ENCODE peak calls at places on chromosomes 2 and 18, in seven cellular contexts. D is A549; H is nucleus accumbens; S is frontal cortex; P is nephron progenitor cell; R is EL; U is effector CD4-positive, alpha-beta T cell. L is an unnamed sample.

GRCh38 chr2:217331577-217332139 is 471.8 kb upstream of the TNP1 start:
- DNase-seq in P (peak; percentile 10), D (peak; percentile 19), S (no peak), R (peak; percentile 94), H (no peak), U (no peak), L (no peak)

GRCh38 chr2:229096667-229097066 is 174.4 kb downstream of the PID1 start:
- DNase-seq in U (no peak), H (no peak), P (no peak), R (peak; percentile 6), S (no peak), D (no peak), L (peak; percentile 7)

GRCh38 chr2:43340945-43341356 is 114.5 kb upstream of the ZFP36L2 start:
- DNase-seq in S (no peak), H (no peak), U (no peak), P (no peak), D (peak; percentile 10), R (peak; percentile 72), L (no peak)

GRCh38 chr2:160463245-160463644 is 30.4 kb downstream of the RBMS1 start:
- DNase-seq in R (no peak), S (no peak), U (no peak), P (no peak), D (no peak), H (no peak), L (no peak)

GRCh38 chr18:58937204-58937603 is 72.5 kb downstream of the ZNF532 start:
- DNase-seq in S (no peak), R (peak; percentile 53), H (no peak), U (no peak), D (no peak), P (no peak), L (no peak)

GRCh38 chr2:68471385-68471784 is 4.0 kb downstream of the APLF start:
- DNase-seq in U (no peak), H (no peak), D (no peak), P (no peak), R (no peak), S (no peak), L (no peak)

GRCh38 chr2:234970467-234970866 is 18.6 kb downstream of the SH3BP4 start:
- DNase-seq in P (no peak), U (no peak), R (peak; percentile 95), S (no peak), D (no peak), H (no peak), L (no peak)

GRCh38 chr18:9653390-9653789 is 39.0 kb upstream of the PPP4R1 start:
- DNase-seq in H (peak; percentile 72), R (peak; percentile 54), D (no peak), U (no peak), P (no peak), S (peak; percentile 44), L (peak; percentile 87)

GRCh38 chr2:164420787-164421186 is 200.5 kb downstream of the GRB14 start:
- DNase-seq in U (no peak), D (no peak), R (no peak), P (no peak), H (no peak), S (no peak), L (no peak)

GRCh38 chr2:224369028-224369632 is 32.8 kb downstream of the FAM124B start:
- DNase-seq in S (no peak), D (peak; percentile 15), P (peak; percentile 26), H (peak; percentile 14), R (peak; percentile 47), U (no peak), L (peak; percentile 51)

GRCh38 chr2:24855703-24856102 is 62.5 kb downstream of the CENPO start:
- DNase-seq in U (no peak), H (no peak), D (no peak), P (no peak), R (peak; percentile 87), S (no peak), L (no peak)

GRCh38 chr18:36440614-36441013 is 143.1 kb downstream of the FHOD3 start:
- DNase-seq in D (no peak), H (no peak), U (no peak), P (no peak), S (no peak), R (peak; percentile 85), L (no peak)

GRCh38 chr2:215489288-215489848 is 53.5 kb upstream of the FN1 start:
- DNase-seq in P (no peak), D (no peak), S (no peak), H (no peak), U (no peak), R (no peak), L (no peak)

GRCh38 chr2:11941201-11942041 is 195.0 kb downstream of the LPIN1 start:
- DNase-seq in D (no peak), S (no peak), R (no peak), P (no peak), U (no peak), H (no peak), L (no peak)

GRCh38 chr2:29033172-29033571 is 41.2 kb downstream of the PCARE start:
- DNase-seq in U (no peak), D (peak; percentile 66), R (peak; percentile 67), S (no peak), P (no peak), H (no peak), L (no peak)

GRCh38 chr18:77711096-77711495 is 461.4 kb downstream of the GALR1 start:
- DNase-seq in P (no peak), R (no peak), U (no peak), H (no peak), D (no peak), S (no peak), L (peak; percentile 9)

GRCh38 chr2:15595342-15595905 is 3.8 kb downstream of the DDX1 start:
- DNase-seq in S (no peak), D (no peak), P (no peak), U (no peak), R (no peak), H (no peak), L (no peak)

GRCh38 chr2:191171708-191172355 is 21.0 kb upstream of the STAT4 start:
- DNase-seq in S (no peak), H (no peak), D (peak; percentile 37), U (no peak), R (peak; percentile 97), P (no peak), L (no peak)

GRCh38 chr2:191114403-191114886 is 36.3 kb downstream of the STAT4 start:
- DNase-seq in H (no peak), D (no peak), P (no peak), R (peak; percentile 42), S (no peak), U (peak; percentile 11), L (peak; percentile 28)

GRCh38 chr2:237662671-237663093 is 35.3 kb downstream of the LRRFIP1 start:
- DNase-seq in H (peak; percentile 31), U (peak; percentile 15), R (peak; percentile 88), D (no peak), P (peak; percentile 81), S (no peak), L (peak; percentile 40)